ENCODE peak calls at places on chromosome 2, in seven cellular contexts. U, D, Q, T, N, A and R are unnamed samples.

GRCh38 chr2:181680055-181680936 is at the start of gene NEUROD1:
- DNase-seq in U (peak; percentile 21), D (no peak), Q (peak; percentile 39), T (peak; percentile 93), N (no peak), A (no peak), R (no peak)

GRCh38 chr2:29304399-29304798 is 189.2 kb downstream of the CLIP4 start:
- DNase-seq in U (no peak), D (no peak), Q (no peak), T (no peak), N (no peak), A (no peak), R (no peak)

GRCh38 chr2:238282861-238283738 is 5.3 kb downstream of the PER2 start:
- DNase-seq in U (no peak), D (no peak), Q (no peak), T (no peak), N (no peak), A (no peak), R (no peak)

GRCh38 chr2:130393318-130393910 is 37.6 kb downstream of the PTPN18 start:
- DNase-seq in U (no peak), D (no peak), Q (no peak), T (no peak), N (no peak), A (no peak), R (no peak)

GRCh38 chr2:239387811-239388210 is 13.0 kb downstream of the HDAC4 start:
- DNase-seq in U (no peak), D (no peak), Q (no peak), T (no peak), N (no peak), A (no peak), R (no peak)

GRCh38 chr2:28166956-28167355 is 225.7 kb upstream of the FOSL2 start:
- DNase-seq in U (no peak), D (no peak), Q (no peak), T (no peak), N (no peak), A (no peak), R (no peak)

GRCh38 chr2:102224824-102225739 is 38.3 kb downstream of the IL1RL2 start:
- DNase-seq in U (no peak), D (no peak), Q (no peak), T (no peak), N (no peak), A (no peak), R (no peak)

GRCh38 chr2:110126086-110126773 is 10.6 kb upstream of the MALL start:
- DNase-seq in U (no peak), D (no peak), Q (no peak), T (no peak), N (no peak), A (no peak), R (no peak)

GRCh38 chr2:9473308-9473984 is 905 bp upstream of the IAH1 start:
- DNase-seq in U (no peak), D (no peak), Q (no peak), T (no peak), N (peak; percentile 46), A (peak; percentile 53), R (no peak)

GRCh38 chr2:88874063-88874657 is 182.7 kb downstream of the RPIA start:
- DNase-seq in U (peak; percentile 37), D (peak; percentile 40), Q (peak; percentile 47), T (peak; percentile 58), N (no peak), A (no peak), R (peak; percentile 11)

GRCh38 chr2:23772684-23773083 is 154.2 kb downstream of the ATAD2B start:
- DNase-seq in U (no peak), D (no peak), Q (no peak), T (no peak), N (no peak), A (no peak), R (no peak)

GRCh38 chr2:231545105-231545902 is 15.1 kb upstream of the NMUR1 start:
- DNase-seq in U (peak; percentile 73), D (peak; percentile 36), Q (no peak), T (no peak), N (peak; percentile 69), A (no peak), R (no peak)

GRCh38 chr2:239829326-239829725 is 195.8 kb downstream of the NDUFA10 start:
- DNase-seq in U (no peak), D (no peak), Q (no peak), T (no peak), N (no peak), A (no peak), R (no peak)

GRCh38 chr2:240431663-240432424 is 3.6 kb upstream of the GPC1 start:
- DNase-seq in U (no peak), D (no peak), Q (no peak), T (no peak), N (peak; percentile 5), A (no peak), R (no peak)

GRCh38 chr2:135219226-135219625 is 167.1 kb downstream of the RAB3GAP1 start:
- DNase-seq in U (no peak), D (no peak), Q (no peak), T (no peak), N (no peak), A (no peak), R (no peak)

GRCh38 chr2:148567716-148568115 is 76.8 kb upstream of the EPC2 start:
- DNase-seq in U (no peak), D (no peak), Q (no peak), T (no peak), N (no peak), A (no peak), R (no peak)

GRCh38 chr2:169018390-169018789 is 12.7 kb downstream of the ABCB11 start:
- DNase-seq in U (no peak), D (no peak), Q (no peak), T (no peak), N (no peak), A (no peak), R (no peak)

GRCh38 chr2:169933124-169933711 is 106.0 kb downstream of the UBR3 start:
- DNase-seq in U (no peak), D (no peak), Q (peak; percentile 31), T (peak; percentile 40), N (no peak), A (no peak), R (peak; percentile 43)

GRCh38 chr2:219294356-219295351 is 14.5 kb downstream of the PTPRN start:
- DNase-seq in U (peak; percentile 93), D (peak; percentile 81), Q (peak; percentile 94), T (peak; percentile 82), N (peak; percentile 91), A (peak; percentile 98), R (peak; percentile 79)

GRCh38 chr2:213500881-213501280 is 216.6 kb downstream of the SPAG16 start:
- DNase-seq in U (no peak), D (no peak), Q (no peak), T (no peak), N (no peak), A (no peak), R (no peak)

GRCh38 chr2:84055816-84056215 is 403.3 kb downstream of the SUCLG1 start:
- DNase-seq in U (no peak), D (no peak), Q (no peak), T (no peak), N (no peak), A (no peak), R (no peak)

GRCh38 chr2:11118761-11119160 is 36.5 kb upstream of the SLC66A3 start:
- DNase-seq in U (no peak), D (no peak), Q (no peak), T (no peak), N (no peak), A (no peak), R (no peak)

GRCh38 chr2:216830346-216830745 is 29.5 kb downstream of the TNP1 start:
- DNase-seq in U (no peak), D (no peak), Q (no peak), T (peak; percentile 23), N (no peak), A (no peak), R (peak; percentile 31)

GRCh38 chr2:126891681-126892500 is 6.8 kb upstream of the TEX51 start:
- DNase-seq in U (no peak), D (no peak), Q (no peak), T (peak; percentile 55), N (no peak), A (no peak), R (no peak)

GRCh38 chr2:189444322-189444721 is 3.0 kb downstream of the WDR75 start:
- DNase-seq in U (peak; percentile 25), D (peak; percentile 25), Q (no peak), T (no peak), N (no peak), A (no peak), R (no peak)

GRCh38 chr2:154455201-154455600 is 243.3 kb upstream of the KCNJ3 start:
- DNase-seq in U (no peak), D (no peak), Q (no peak), T (no peak), N (no peak), A (peak; percentile 9), R (no peak)

GRCh38 chr2:58032751-58033055 is 13.9 kb upstream of the VRK2 start:
- DNase-seq in U (no peak), D (no peak), Q (no peak), T (no peak), N (no peak), A (no peak), R (no peak)

GRCh38 chr2:232463701-232464533 is 8.0 kb downstream of the ALPI start:
- DNase-seq in U (no peak), D (no peak), Q (no peak), T (no peak), N (no peak), A (peak; percentile 1), R (no peak)

GRCh38 chr2:215460682-215461081 is 24.8 kb upstream of the FN1 start:
- DNase-seq in U (no peak), D (no peak), Q (no peak), T (no peak), N (no peak), A (no peak), R (no peak)

GRCh38 chr2:74922592-74923227 is 35.7 kb upstream of the POLE4 start:
- DNase-seq in U (no peak), D (no peak), Q (no peak), T (no peak), N (no peak), A (no peak), R (no peak)

GRCh38 chr2:189265696-189266320 is 86.2 kb upstream of the COL5A2 start:
- DNase-seq in U (no peak), D (no peak), Q (no peak), T (no peak), N (no peak), A (no peak), R (no peak)

GRCh38 chr2:37337636-37338280 is 6.7 kb upstream of the QPCT start:
- DNase-seq in U (no peak), D (no peak), Q (no peak), T (no peak), N (no peak), A (no peak), R (no peak)